ENCODE peak calls at places on chromosomes 4 and X, in five cellular contexts. One of them, this sample, is unnamed.

GRCh38 chr4:127212269-127212580 is 420.5 kb upstream of the INTU start:
- DNase-seq in suprapubic skin: no peak
- DNase-seq in HCT116: no peak
- DNase-seq in transverse colon: no peak
- DNase-seq in GM12892: no peak
- DNase-seq in this sample: no peak

GRCh38 chr4:66777097-66777496 is 768.2 kb downstream of the CENPC start:
- DNase-seq in suprapubic skin: no peak
- DNase-seq in HCT116: no peak
- DNase-seq in transverse colon: no peak
- DNase-seq in GM12892: no peak
- DNase-seq in this sample: no peak

GRCh38 chr4:68021185-68021584 is 57.9 kb upstream of the TMPRSS11A start:
- DNase-seq in suprapubic skin: no peak
- DNase-seq in HCT116: peak
- DNase-seq in transverse colon: no peak
- DNase-seq in GM12892: no peak
- DNase-seq in this sample: no peak

GRCh38 chr4:26441110-26441509 is 49.2 kb downstream of the CCKAR start:
- DNase-seq in suprapubic skin: no peak
- DNase-seq in HCT116: no peak
- DNase-seq in transverse colon: no peak
- DNase-seq in GM12892: no peak
- DNase-seq in this sample: no peak

GRCh38 chr4:152614337-152614736 is 65.5 kb downstream of the TMEM154 start:
- DNase-seq in suprapubic skin: no peak
- DNase-seq in HCT116: no peak
- DNase-seq in transverse colon: no peak
- DNase-seq in GM12892: no peak
- DNase-seq in this sample: no peak

GRCh38 chrX:29447867-29448266 is 767.5 kb upstream of the MAGEB2 start:
- DNase-seq in suprapubic skin: no peak
- DNase-seq in HCT116: no peak
- DNase-seq in transverse colon: no peak
- DNase-seq in GM12892: no peak
- DNase-seq in this sample: no peak

GRCh38 chr4:98604723-98605122 is 53.7 kb downstream of the TSPAN5 start:
- DNase-seq in suprapubic skin: no peak
- DNase-seq in HCT116: no peak
- DNase-seq in transverse colon: no peak
- DNase-seq in GM12892: no peak
- DNase-seq in this sample: no peak

GRCh38 chr4:47425628-47426027 is 37.9 kb downstream of the COMMD8 start:
- DNase-seq in suprapubic skin: no peak
- DNase-seq in HCT116: no peak
- DNase-seq in transverse colon: no peak
- DNase-seq in GM12892: no peak
- DNase-seq in this sample: no peak

GRCh38 chr4:25069014-25069413 is 38.3 kb upstream of the LGI2 start:
- DNase-seq in suprapubic skin: no peak
- DNase-seq in HCT116: no peak
- DNase-seq in transverse colon: no peak
- DNase-seq in GM12892: no peak
- DNase-seq in this sample: no peak

GRCh38 chr4:53374777-53375258 is 2.6 kb upstream of the FIP1L1 start:
- DNase-seq in suprapubic skin: no peak
- DNase-seq in HCT116: no peak
- DNase-seq in transverse colon: no peak
- DNase-seq in GM12892: no peak
- DNase-seq in this sample: no peak

GRCh38 chr4:53380221-53380620 is 2.8 kb downstream of the FIP1L1 start:
- DNase-seq in suprapubic skin: no peak
- DNase-seq in HCT116: no peak
- DNase-seq in transverse colon: no peak
- DNase-seq in GM12892: no peak
- DNase-seq in this sample: no peak

GRCh38 chr4:53378171-53378482 is 686 bp downstream of the FIP1L1 start:
- DNase-seq in suprapubic skin: no peak
- DNase-seq in HCT116: no peak
- DNase-seq in transverse colon: no peak
- DNase-seq in GM12892: no peak
- DNase-seq in this sample: no peak

GRCh38 chr4:53376900-53377299 is 541 bp upstream of the FIP1L1 start:
- DNase-seq in suprapubic skin: no peak
- DNase-seq in HCT116: no peak
- DNase-seq in transverse colon: no peak
- DNase-seq in GM12892: no peak
- DNase-seq in this sample: no peak

DNA sequence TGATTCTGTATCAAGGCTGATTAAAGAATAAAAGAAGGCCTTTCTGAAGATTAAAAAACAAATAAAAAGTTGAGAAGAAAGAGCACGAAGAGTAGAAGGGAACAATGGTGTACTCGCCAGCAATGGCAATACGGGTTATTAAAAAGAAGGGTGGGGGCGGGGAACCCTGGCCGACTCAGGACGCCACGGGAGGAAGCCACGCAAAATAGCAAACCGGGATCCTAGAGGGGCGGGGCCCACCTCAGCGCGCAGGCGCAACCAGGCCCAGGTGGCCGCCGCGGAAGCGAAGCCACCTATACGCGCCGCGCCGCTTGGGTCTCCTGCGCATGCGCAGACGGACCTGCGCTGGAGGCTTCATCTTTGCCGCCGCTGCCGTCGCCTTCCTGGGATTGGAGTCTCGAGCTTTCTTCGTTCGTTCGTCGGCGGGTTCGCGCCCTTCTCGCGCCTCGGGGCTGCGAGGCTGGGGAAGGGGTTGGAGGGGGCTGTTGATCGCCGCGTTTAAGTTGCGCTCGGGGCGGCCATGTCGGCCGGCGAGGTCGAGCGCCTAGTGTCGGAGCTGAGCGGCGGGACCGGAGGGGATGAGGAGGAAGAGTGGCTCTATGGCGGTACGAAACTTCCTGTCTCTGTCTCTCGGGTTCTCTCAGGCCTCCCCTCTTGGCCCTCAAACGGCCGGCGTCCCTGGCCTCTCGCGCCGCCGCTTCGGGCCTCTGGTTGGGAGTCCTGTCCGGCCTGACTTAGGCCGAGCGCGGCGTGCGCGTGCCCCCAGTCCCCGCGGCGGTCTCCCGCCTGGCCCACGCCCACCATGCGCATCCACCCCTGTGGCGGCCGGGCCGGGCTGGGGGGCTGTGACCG is at the start of gene FIP1L1:
- DNase-seq in suprapubic skin: peak
- DNase-seq in HCT116: peak
- DNase-seq in transverse colon: peak
- DNase-seq in GM12892: peak
- DNase-seq in this sample: peak
- TF ChIP-seq POLR2A in suprapubic skin: peak
- TF ChIP-seq POLR2A in HCT116: peak
- TF ChIP-seq POLR2A in transverse colon: peak
- TF ChIP-seq POLR2A in GM12892: peak
- TF ChIP-seq POLR2A in this sample: peak

GRCh38 chrX:120486786-120487185 is 17.7 kb upstream of the LAMP2 start:
- DNase-seq in suprapubic skin: no peak
- DNase-seq in HCT116: no peak
- DNase-seq in transverse colon: no peak
- DNase-seq in GM12892: no peak
- DNase-seq in this sample: no peak

GRCh38 chrX:120485562-120486520 is 16.7 kb upstream of the LAMP2 start:
- DNase-seq in suprapubic skin: peak
- DNase-seq in HCT116: peak
- DNase-seq in transverse colon: peak
- DNase-seq in GM12892: peak
- DNase-seq in this sample: peak
- TF ChIP-seq POLR2AphosphoS5 in suprapubic skin: no peak
- TF ChIP-seq POLR2AphosphoS5 in HCT116: peak
- TF ChIP-seq POLR2AphosphoS5 in transverse colon: no peak
- TF ChIP-seq POLR2AphosphoS5 in GM12892: no peak
- TF ChIP-seq POLR2AphosphoS5 in this sample: peak

GRCh38 chr4:177309525-177310371 is at the start of gene NEIL3:
- DNase-seq in suprapubic skin: peak
- DNase-seq in HCT116: peak
- DNase-seq in transverse colon: peak
- DNase-seq in GM12892: peak
- DNase-seq in this sample: peak
- TF ChIP-seq POLR2A in suprapubic skin: no peak
- TF ChIP-seq POLR2A in HCT116: peak
- TF ChIP-seq POLR2A in transverse colon: no peak
- TF ChIP-seq POLR2A in GM12892: peak
- TF ChIP-seq POLR2A in this sample: no peak

DNA sequence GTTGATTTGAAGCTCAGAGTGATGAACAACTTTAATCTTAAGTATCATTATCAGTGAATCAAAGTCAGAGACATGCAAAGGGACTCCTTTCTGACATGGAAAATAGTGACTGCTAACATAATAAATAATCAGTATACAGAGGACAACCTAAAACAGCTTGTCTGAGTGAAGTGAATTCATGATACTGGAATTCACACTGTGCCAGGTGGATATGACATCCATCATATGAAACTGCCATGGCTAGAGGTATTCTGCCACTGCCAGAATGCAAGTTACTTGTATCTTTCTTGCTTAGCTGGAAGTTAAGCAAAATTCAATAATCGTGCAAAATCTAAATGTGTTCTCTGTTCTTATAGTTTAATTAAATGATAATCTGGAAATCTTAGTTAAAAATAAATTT is 429.0 kb downstream of the CFAP47 start:
- DNase-seq in suprapubic skin: no peak
- DNase-seq in HCT116: no peak
- DNase-seq in transverse colon: no peak
- DNase-seq in GM12892: no peak
- DNase-seq in this sample: no peak
- TF ChIP-seq POLR2AphosphoS5 in suprapubic skin: no peak
- TF ChIP-seq POLR2AphosphoS5 in HCT116: no peak
- TF ChIP-seq POLR2AphosphoS5 in transverse colon: no peak
- TF ChIP-seq POLR2AphosphoS5 in GM12892: no peak
- TF ChIP-seq POLR2AphosphoS5 in this sample: no peak

GRCh38 chr4:2260336-2261109 is 1.4 kb downstream of the MXD4 start:
- DNase-seq in suprapubic skin: peak
- DNase-seq in HCT116: no peak
- DNase-seq in transverse colon: peak
- DNase-seq in GM12892: no peak
- DNase-seq in this sample: no peak

GRCh38 chr4:2262145-2262943 is 435 bp upstream of the MXD4 start:
- DNase-seq in suprapubic skin: peak
- DNase-seq in HCT116: peak
- DNase-seq in transverse colon: peak
- DNase-seq in GM12892: peak
- DNase-seq in this sample: peak

GRCh38 chr4:2261853-2262144 is at the start of gene MXD4:
- DNase-seq in suprapubic skin: no peak
- DNase-seq in HCT116: no peak
- DNase-seq in transverse colon: no peak
- DNase-seq in GM12892: no peak
- DNase-seq in this sample: no peak

GRCh38 chr4:2259541-2260267 is 2.2 kb downstream of the MXD4 start:
- DNase-seq in suprapubic skin: peak
- DNase-seq in HCT116: no peak
- DNase-seq in transverse colon: peak
- DNase-seq in GM12892: no peak
- DNase-seq in this sample: peak

DNA sequence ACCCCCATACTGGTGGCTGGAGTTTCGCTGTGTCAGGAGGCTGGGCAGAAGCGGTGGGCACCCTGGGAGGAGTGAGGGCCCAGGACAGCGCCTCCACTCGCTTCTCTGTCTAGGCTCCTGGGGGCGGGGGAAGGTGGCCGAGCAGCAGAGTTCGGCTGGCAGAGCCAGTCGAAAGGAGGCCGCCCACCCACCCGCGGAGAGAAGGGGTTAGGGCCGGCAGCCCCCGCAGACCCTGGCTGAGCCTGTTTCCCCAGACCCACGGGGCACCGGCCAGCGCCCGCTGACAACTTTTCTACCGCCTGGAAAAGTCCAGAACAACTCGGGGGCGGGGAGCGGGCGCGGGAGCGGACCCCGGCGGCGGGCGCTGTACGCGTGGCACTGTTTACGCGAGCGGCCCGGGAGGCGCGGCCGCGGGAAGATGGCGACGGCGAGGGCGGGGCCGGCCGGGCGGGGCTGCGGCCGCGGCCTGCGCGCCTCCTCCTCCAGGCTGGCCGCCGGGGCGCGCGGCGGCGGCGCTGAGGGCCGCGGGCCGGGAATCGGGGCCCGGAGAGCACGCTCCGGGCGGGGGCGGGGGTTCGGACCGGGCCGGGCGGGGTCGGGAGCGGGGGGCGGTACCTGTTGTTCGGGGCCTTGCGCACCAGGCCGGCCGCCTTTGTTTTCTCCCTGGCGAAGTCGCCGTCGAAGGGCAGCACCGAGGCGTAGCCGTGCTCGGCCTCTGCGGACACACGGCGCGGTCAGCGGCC is 628 bp downstream of the MXD4 start:
- DNase-seq in suprapubic skin: peak
- DNase-seq in HCT116: no peak
- DNase-seq in transverse colon: peak
- DNase-seq in GM12892: peak
- DNase-seq in this sample: no peak
- TF ChIP-seq POLR2A in suprapubic skin: no peak
- TF ChIP-seq POLR2A in HCT116: no peak
- TF ChIP-seq POLR2A in transverse colon: no peak
- TF ChIP-seq POLR2A in GM12892: no peak
- TF ChIP-seq POLR2A in this sample: no peak

GRCh38 chrX:154458116-154458953 is at the start of gene PLXNA3:
- DNase-seq in suprapubic skin: no peak
- DNase-seq in HCT116: no peak
- DNase-seq in transverse colon: peak
- DNase-seq in GM12892: peak
- DNase-seq in this sample: no peak
- TF ChIP-seq POLR2AphosphoS5 in suprapubic skin: no peak
- TF ChIP-seq POLR2AphosphoS5 in HCT116: peak
- TF ChIP-seq POLR2AphosphoS5 in transverse colon: peak
- TF ChIP-seq POLR2AphosphoS5 in GM12892: no peak
- TF ChIP-seq POLR2AphosphoS5 in this sample: no peak

GRCh38 chrX:40097492-40098263 is at the start of gene BCOR:
- DNase-seq in suprapubic skin: no peak
- DNase-seq in HCT116: no peak
- DNase-seq in transverse colon: peak
- DNase-seq in GM12892: peak
- DNase-seq in this sample: no peak

GRCh38 chrX:40100141-40100536 is 2.4 kb upstream of the BCOR start:
- DNase-seq in suprapubic skin: no peak
- DNase-seq in HCT116: no peak
- DNase-seq in transverse colon: peak
- DNase-seq in GM12892: no peak
- DNase-seq in this sample: no peak

GRCh38 chrX:40097101-40097491 is 662 bp downstream of the BCOR start:
- DNase-seq in suprapubic skin: no peak
- DNase-seq in HCT116: no peak
- DNase-seq in transverse colon: no peak
- DNase-seq in GM12892: no peak
- DNase-seq in this sample: no peak

GRCh38 chrX:40099046-40099968 is 1.5 kb upstream of the BCOR start:
- DNase-seq in suprapubic skin: no peak
- DNase-seq in HCT116: no peak
- DNase-seq in transverse colon: peak
- DNase-seq in GM12892: peak
- DNase-seq in this sample: no peak

GRCh38 chrX:40098264-40099045 is 697 bp upstream of the BCOR start:
- DNase-seq in suprapubic skin: no peak
- DNase-seq in HCT116: no peak
- DNase-seq in transverse colon: peak
- DNase-seq in GM12892: peak
- DNase-seq in this sample: no peak
- TF ChIP-seq POLR2A in suprapubic skin: no peak
- TF ChIP-seq POLR2A in HCT116: no peak
- TF ChIP-seq POLR2A in transverse colon: peak
- TF ChIP-seq POLR2A in GM12892: peak
- TF ChIP-seq POLR2A in this sample: no peak